ENCODE peak calls at places on chromosome 1, in seven cellular contexts. R is GM12878, K is uterus, A is adrenal gland, B is A549, V is tibial nerve, E is GM12892. X is an unnamed sample.

GRCh38 chr1:22919341-22920025 is 53.2 kb downstream of the LACTBL1 start:
- DNase-seq in R (no peak), K (no peak), A (no peak), B (no peak), V (no peak), E (no peak), X (no peak)

GRCh38 chr1:59976194-59977074 is 49.9 kb upstream of the CYP2J2 start:
- DNase-seq in R (no peak), K (peak; percentile 73), A (peak; percentile 66), B (peak; percentile 39), V (peak; percentile 83), E (peak; percentile 19), X (peak; percentile 52)

GRCh38 chr1:78279051-78279450 is 211.7 kb upstream of the PTGFR start:
- DNase-seq in R (no peak), K (no peak), A (no peak), B (no peak), V (no peak), E (no peak), X (no peak)

GRCh38 chr1:63908016-63908415 is 134.2 kb downstream of the ROR1 start:
- DNase-seq in R (no peak), K (no peak), A (no peak), B (no peak), V (no peak), E (no peak), X (no peak)

GRCh38 chr1:244837597-244838258 is 2.3 kb downstream of the COX20 start:
- DNase-seq in R (no peak), K (no peak), A (no peak), B (peak; percentile 36), V (no peak), E (no peak), X (no peak)

GRCh38 chr1:11645670-11646265 is 8.5 kb downstream of the FBXO2 start:
- DNase-seq in R (no peak), K (peak; percentile 51), A (peak; percentile 82), B (peak; percentile 74), V (peak; percentile 56), E (peak; percentile 50), X (peak; percentile 62)

GRCh38 chr1:233364695-233365539 is 37.4 kb downstream of the MAP3K21 start:
- DNase-seq in R (no peak), K (no peak), A (no peak), B (peak; percentile 49), V (no peak), E (no peak), X (no peak)

GRCh38 chr1:68758666-68759209 is 261.9 kb upstream of the DEPDC1 start:
- DNase-seq in R (no peak), K (no peak), A (no peak), B (no peak), V (no peak), E (no peak), X (no peak)

GRCh38 chr1:25096307-25097150 is 135.8 kb downstream of the SYF2 start:
- DNase-seq in R (no peak), K (no peak), A (no peak), B (no peak), V (no peak), E (no peak), X (no peak)

GRCh38 chr1:22876359-22877111 is 96.1 kb downstream of the LACTBL1 start:
- DNase-seq in R (no peak), K (no peak), A (peak; percentile 53), B (no peak), V (no peak), E (no peak), X (no peak)

GRCh38 chr1:85488126-85488525 is 23.2 kb upstream of the DDAH1 start:
- DNase-seq in R (no peak), K (no peak), A (no peak), B (no peak), V (no peak), E (no peak), X (no peak)

GRCh38 chr1:223727541-223727940 is 15.2 kb downstream of the CAPN2 start:
- DNase-seq in R (no peak), K (no peak), A (no peak), B (no peak), V (no peak), E (no peak), X (no peak)

GRCh38 chr1:221344693-221345092 is 397.2 kb downstream of the DUSP10 start:
- DNase-seq in R (no peak), K (no peak), A (no peak), B (no peak), V (no peak), E (no peak), X (peak; percentile 2)

GRCh38 chr1:19872190-19872589 is 10.0 kb upstream of the OTUD3 start:
- DNase-seq in R (no peak), K (no peak), A (peak; percentile 35), B (peak; percentile 40), V (no peak), E (no peak), X (no peak)

GRCh38 chr1:184110253-184111204 is 59.0 kb downstream of the TSEN15 start:
- DNase-seq in R (no peak), K (no peak), A (no peak), B (no peak), V (no peak), E (no peak), X (no peak)

GRCh38 chr1:151944110-151944858 is 35.0 kb upstream of the THEM4 start:
- DNase-seq in R (no peak), K (no peak), A (peak; percentile 85), B (peak; percentile 43), V (no peak), E (no peak), X (no peak)

GRCh38 chr1:153699768-153700167 is 21.3 kb downstream of the NPR1 start:
- DNase-seq in R (no peak), K (no peak), A (no peak), B (no peak), V (no peak), E (no peak), X (no peak)

DNA sequence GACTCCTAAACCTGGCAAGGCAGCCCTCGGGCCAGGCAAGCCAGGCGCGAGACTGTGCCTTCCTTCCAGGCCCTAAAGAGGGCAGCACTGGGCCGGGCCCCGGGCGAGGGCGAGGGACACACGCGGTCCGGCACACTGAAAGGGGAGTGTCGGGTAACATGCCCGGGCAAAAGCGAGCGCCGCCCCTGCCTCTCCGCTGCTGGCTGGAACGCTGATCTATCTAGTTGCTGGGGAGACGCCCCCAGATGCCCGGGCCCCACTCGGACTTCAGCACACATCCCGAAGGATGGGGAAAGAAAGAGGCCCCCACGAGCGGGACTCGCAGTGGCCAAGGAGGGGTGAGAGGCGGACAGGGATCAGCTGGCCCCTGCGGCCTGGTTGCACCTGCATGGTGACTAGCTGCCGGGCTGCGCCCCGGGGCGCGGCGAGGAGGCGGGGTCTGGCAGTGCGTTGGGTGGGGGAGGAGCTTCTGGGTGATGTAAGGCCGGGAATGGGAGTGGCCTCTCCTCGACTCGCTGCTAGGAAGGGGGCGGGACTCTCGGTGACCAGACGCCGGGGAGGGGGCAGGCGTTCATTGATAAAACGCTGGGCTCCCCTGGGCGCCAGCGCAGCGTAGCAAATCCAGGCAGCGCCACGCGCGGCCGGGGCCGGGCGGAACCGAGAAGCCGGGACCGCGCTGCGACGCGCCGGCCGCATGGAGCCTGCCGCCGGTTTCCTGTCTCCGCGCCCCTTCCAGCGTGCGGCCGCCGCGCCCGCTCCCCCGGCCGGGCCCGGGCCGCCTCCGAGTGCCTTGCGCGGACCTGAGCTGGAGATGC is at the start of gene PLK3:
- DNase-seq in R (peak; percentile 91), K (peak; percentile 99), A (peak; percentile 99), B (peak; percentile 96), V (peak; percentile 98), E (peak; percentile 95), X (peak; percentile 87)
- TF ChIP-seq POLR2A in R (peak; percentile 90), K (peak; percentile 97), A (peak; percentile 88), B (peak; percentile 85), V (peak; percentile 98), E (peak; percentile 95), X (peak; percentile 98)

GRCh38 chr1:7912145-7912544 is 28.5 kb downstream of the TNFRSF9 start:
- DNase-seq in R (no peak), K (no peak), A (no peak), B (no peak), V (no peak), E (no peak), X (no peak)

GRCh38 chr1:7919880-7920279 is 20.8 kb downstream of the TNFRSF9 start:
- DNase-seq in R (no peak), K (no peak), A (no peak), B (no peak), V (no peak), E (no peak), X (no peak)

GRCh38 chr1:7912743-7913557 is 27.7 kb downstream of the TNFRSF9 start:
- DNase-seq in R (no peak), K (no peak), A (no peak), B (no peak), V (no peak), E (no peak), X (no peak)

GRCh38 chr1:7915826-7916225 is 24.8 kb downstream of the TNFRSF9 start:
- DNase-seq in R (no peak), K (no peak), A (no peak), B (no peak), V (no peak), E (no peak), X (no peak)

DNA sequence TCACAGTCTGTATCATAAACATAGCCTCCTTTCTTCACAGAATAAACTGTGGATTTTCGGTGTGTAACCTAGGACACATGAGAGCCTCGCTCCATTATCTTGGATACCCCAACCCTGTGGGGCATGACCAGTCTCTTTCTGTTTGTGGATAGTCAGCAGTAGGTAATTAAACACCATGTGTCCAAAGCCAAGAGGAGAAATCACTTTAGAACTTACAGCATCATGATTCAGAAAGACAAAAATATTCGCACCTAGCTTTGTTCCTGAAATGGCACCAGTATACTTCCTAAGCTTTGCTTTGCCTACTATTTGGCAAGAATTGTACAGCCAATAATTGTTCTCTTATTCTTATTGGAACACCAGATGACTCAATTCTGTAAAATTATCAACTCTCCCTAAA is 24.2 kb downstream of the TNFRSF9 start:
- DNase-seq in R (no peak), K (no peak), A (no peak), B (no peak), V (no peak), E (no peak), X (no peak)
- TF ChIP-seq POLR2A in R (no peak), K (no peak), A (no peak), B (no peak), V (no peak), E (no peak), X (no peak)

GRCh38 chr1:154937051-154937987 is 800 bp upstream of the PMVK start:
- DNase-seq in R (peak; percentile 82), K (peak; percentile 89), A (peak; percentile 93), B (peak; percentile 96), V (peak; percentile 85), E (peak; percentile 72), X (peak; percentile 87)

GRCh38 chr1:154935749-154936415 is 637 bp downstream of the PMVK start:
- DNase-seq in R (no peak), K (no peak), A (no peak), B (no peak), V (no peak), E (no peak), X (no peak)

GRCh38 chr1:154934358-154934948 is 2.1 kb downstream of the PMVK start:
- DNase-seq in R (no peak), K (no peak), A (no peak), B (no peak), V (no peak), E (no peak), X (no peak)

GRCh38 chr1:154937988-154938386 is 1.5 kb upstream of the PMVK start:
- DNase-seq in R (no peak), K (no peak), A (no peak), B (no peak), V (no peak), E (no peak), X (no peak)

GRCh38 chr1:154936416-154937050 is at the start of gene PMVK:
- DNase-seq in R (peak; percentile 84), K (peak; percentile 93), A (peak; percentile 98), B (peak; percentile 97), V (peak; percentile 97), E (peak; percentile 89), X (peak; percentile 89)
- TF ChIP-seq POLR2A in R (peak; percentile 95), K (peak; percentile 58), A (peak; percentile 54), B (peak; percentile 80), V (peak; percentile 78), E (peak; percentile 91), X (peak; percentile 83)

GRCh38 chr1:62436466-62437272 is at the start of gene USP1:
- DNase-seq in R (peak; percentile 99), K (peak; percentile 97), A (no peak), B (no peak), V (peak; percentile 98), E (peak; percentile 68), X (peak; percentile 87)
- TF ChIP-seq POLR2A in R (peak; percentile 92), K (peak; percentile 49), A (peak; percentile 12), B (peak; percentile 29), V (peak; percentile 17), E (peak; percentile 86), X (peak; percentile 56)

X was measured in H54.